ENCODE peak calls at places on chromosome 16, in six cellular contexts. R is A549, I is ascending aorta, E is aorta, H is GM06990, W is neural progenitor cell. F is an unnamed sample.

GRCh38 chr16:85652431-85653221 is 36.1 kb downstream of the GINS2 start:
- DNase-seq in H (peak), I (no peak), R (peak), W (peak), E (peak), F (peak)

GRCh38 chr16:46857261-46857962 is 26.4 kb upstream of the C16orf87 start:
- DNase-seq in W (peak), E (peak), R (peak), I (no peak), H (no peak), F (peak)

GRCh38 chr16:28903344-28904042 is 21.5 kb downstream of the RABEP2 start:
- DNase-seq in W (no peak), H (no peak), E (no peak), I (no peak), R (no peak), F (no peak)

GRCh38 chr16:55490301-55490700 is 11.3 kb downstream of the MMP2 start:
- DNase-seq in I (no peak), W (no peak), H (no peak), E (no peak), R (no peak), F (no peak)

GRCh38 chr16:4182581-4183257 is 59.2 kb downstream of the SRL start:
- DNase-seq in I (no peak), W (no peak), H (no peak), R (no peak), E (no peak), F (no peak)

GRCh38 chr16:58815188-58815888 is 81.2 kb upstream of the GOT2 start:
- DNase-seq in I (no peak), R (no peak), H (no peak), W (no peak), E (no peak), F (no peak)

GRCh38 chr16:61887903-61888302 is 148.3 kb downstream of the CDH8 start:
- DNase-seq in R (no peak), I (no peak), H (no peak), W (no peak), E (no peak), F (peak)

GRCh38 chr16:17061326-17061725 is 409.4 kb downstream of the XYLT1 start:
- DNase-seq in I (no peak), H (no peak), W (no peak), R (no peak), E (no peak), F (no peak)

GRCh38 chr16:81926036-81926435 is 85.2 kb downstream of the SDR42E1 start:
- DNase-seq in E (no peak), W (no peak), R (no peak), H (no peak), I (no peak), F (peak)

GRCh38 chr16:48126801-48127644 is 28.8 kb downstream of the ABCC12 start:
- DNase-seq in I (no peak), W (no peak), R (peak), H (no peak), E (no peak), F (peak)

GRCh38 chr16:57387598-57388354 is 15.5 kb downstream of the CX3CL1 start:
- DNase-seq in R (no peak), E (no peak), W (no peak), I (no peak), H (no peak), F (no peak)

DNA sequence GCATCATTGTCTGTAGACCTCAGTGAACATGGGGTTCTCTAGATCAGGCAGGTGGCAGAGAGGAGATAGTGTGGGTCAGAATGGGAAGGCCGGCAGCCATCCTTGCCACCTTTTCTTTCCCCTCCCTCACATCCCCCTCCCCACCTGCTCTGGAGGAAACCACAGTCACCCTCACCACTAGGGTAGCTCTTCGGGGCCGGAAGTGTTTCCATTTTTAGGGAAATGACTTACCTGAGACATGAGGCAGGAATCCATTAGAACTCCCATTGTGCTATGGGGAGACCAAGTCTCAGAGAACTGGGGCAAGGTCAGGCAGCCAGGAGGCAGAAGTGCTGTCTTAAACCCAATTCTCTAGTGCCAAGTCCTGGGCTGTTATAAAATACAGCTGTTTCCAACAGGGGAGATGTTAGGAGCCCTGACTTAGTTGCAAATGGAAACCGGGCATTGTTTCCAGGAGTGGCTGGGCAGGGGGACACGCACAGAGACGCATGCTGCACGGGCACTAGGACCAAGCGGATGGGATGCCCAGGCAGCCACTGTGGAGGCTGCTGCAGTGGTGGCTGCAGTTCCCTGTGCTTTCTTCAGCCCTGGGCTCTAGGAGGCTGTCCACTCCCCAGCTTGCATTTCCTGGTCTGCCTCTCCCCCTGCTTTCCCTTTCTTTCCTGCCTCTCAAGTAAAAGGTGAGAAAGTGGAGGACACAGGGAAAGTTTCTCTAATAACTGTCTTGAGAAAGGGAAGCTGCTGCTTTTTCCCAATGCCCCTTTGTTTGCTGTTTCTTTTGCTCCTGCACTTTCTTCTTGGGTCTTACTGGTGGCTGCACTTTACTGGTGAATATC is 2.8 kb downstream of the HAS3 start:
- DNase-seq in E (peak), I (no peak), W (peak), R (no peak), H (no peak), F (no peak)
- H3K4me3 ChIP-seq in E (no peak), I (peak), W (peak), R (no peak), H (no peak), F (peak)

GRCh38 chr16:79847569-79847968 is 247.0 kb upstream of the MAF start:
- DNase-seq in H (no peak), I (no peak), W (no peak), E (no peak), R (no peak), F (no peak)

GRCh38 chr16:79845006-79845733 is 244.6 kb upstream of the MAF start:
- DNase-seq in I (no peak), R (no peak), W (no peak), E (no peak), H (peak), F (no peak)

GRCh38 chr16:79844603-79845002 is 244.1 kb upstream of the MAF start:
- DNase-seq in W (no peak), I (no peak), R (no peak), E (no peak), H (no peak), F (no peak)

GRCh38 chr16:79847101-79847500 is 246.6 kb upstream of the MAF start:
- DNase-seq in H (no peak), E (no peak), R (no peak), I (no peak), W (no peak), F (no peak)

DNA sequence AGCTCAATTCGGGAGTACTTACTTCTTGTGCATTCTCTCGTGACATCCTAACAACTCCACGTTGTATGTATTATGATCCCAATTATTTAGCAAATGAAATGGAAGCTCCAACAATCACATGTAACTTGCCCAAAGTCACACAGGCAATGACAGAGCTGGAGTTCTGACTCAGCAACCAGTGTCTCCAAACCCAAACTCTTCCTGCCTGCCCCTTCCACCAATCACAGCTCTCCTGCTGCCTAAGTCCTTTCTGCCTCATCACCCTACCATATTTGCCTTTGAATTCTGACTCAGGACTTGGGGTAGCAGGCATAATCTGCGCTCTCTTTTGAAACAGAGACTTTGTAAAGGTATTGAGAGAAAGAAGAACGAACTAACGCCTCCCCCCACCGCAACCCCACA is 245.2 kb upstream of the MAF start:
- DNase-seq in I (no peak), H (peak), R (no peak), E (no peak), W (no peak), F (peak)
- H3K4me3 ChIP-seq in I (no peak), H (peak), R (no peak), E (no peak), W (no peak), F (no peak)

GRCh38 chr16:67228034-67228785 is 1.3 kb downstream of the TMEM208 start:
- DNase-seq in W (no peak), E (no peak), R (no peak), H (no peak), I (no peak), F (no peak)
- H3K4me3 ChIP-seq in W (peak), E (no peak), R (peak), H (peak), I (peak), F (peak)

DNA sequence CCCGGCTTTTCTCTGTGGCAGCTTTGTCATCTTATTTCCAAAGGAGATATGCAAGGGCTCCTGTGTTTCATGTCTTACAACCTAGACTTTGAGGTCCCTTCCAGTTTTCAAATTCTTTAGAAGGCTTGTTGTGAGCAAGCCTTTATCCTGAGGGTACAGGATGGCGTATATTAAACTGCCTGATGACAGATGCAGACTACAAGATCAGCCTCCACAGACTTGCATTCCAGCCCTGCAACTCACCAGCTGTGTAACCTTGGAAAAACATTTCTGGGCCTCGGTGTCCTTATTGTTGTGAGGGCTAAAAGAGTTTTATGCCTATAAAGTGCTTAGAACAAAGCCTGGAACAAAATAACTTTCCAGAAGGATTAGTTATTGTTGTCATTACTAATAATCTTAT is 25.4 kb upstream of the ABCA3 start:
- DNase-seq in W (no peak), I (no peak), R (no peak), H (no peak), E (no peak), F (peak)
- H3K4me3 ChIP-seq in W (no peak), I (no peak), R (no peak), H (no peak), E (no peak), F (no peak)

DNA sequence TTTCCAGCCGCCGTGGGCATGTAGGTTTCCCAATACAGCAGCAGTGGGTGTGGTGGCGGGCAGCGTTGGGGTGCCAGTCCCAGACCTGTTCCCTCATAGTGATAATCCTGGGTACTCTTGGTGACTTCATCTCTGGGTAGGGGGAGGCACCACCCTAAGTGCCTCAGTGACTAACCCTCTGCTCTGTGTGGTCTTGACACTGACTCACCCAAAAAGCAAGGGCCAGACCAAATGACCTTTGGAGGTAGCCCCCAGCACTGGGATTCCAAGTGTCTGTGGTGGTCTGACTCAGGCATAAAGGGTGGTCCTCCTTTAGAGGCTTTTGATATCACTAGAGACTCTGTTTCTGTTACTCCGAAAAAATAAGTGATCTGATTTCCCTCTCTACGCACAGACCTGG is 908 bp downstream of the CALB2 start:
- DNase-seq in I (no peak), W (no peak), E (peak), H (no peak), R (no peak), F (no peak)
- H3K4me3 ChIP-seq in I (no peak), W (no peak), E (no peak), H (no peak), R (no peak), F (no peak)

GRCh38 chr16:88681709-88682451 is 4.4 kb downstream of the SNAI3 start:
- DNase-seq in I (no peak), E (peak), R (no peak), H (peak), W (no peak), F (no peak)
- H3K4me3 ChIP-seq in I (no peak), E (no peak), R (no peak), H (peak), W (no peak), F (no peak)